ENCODE peak calls at places on chromosomes 13 and 19, in five cellular contexts. V, D, S, M and J are unnamed samples.

GRCh38 chr19:35896643-35897040 is 3.7 kb downstream of the NFKBID start:
- DNase-seq in D (no peak), M (no peak), S (no peak), V (no peak), J (no peak)

GRCh38 chr19:3324405-3324856 is 42.0 kb upstream of the NFIC start:
- DNase-seq in M (peak; percentile 23), V (no peak), S (peak; percentile 62), D (peak; percentile 58), J (no peak)

GRCh38 chr19:40799558-40800338 is 757 bp downstream of the EGLN2 start:
- DNase-seq in V (no peak), S (peak; percentile 69), M (no peak), D (no peak), J (no peak)

GRCh38 chr19:43533546-43534304 is 737 bp downstream of the ZNF575 start:
- DNase-seq in M (peak; percentile 100), D (peak; percentile 87), S (peak; percentile 100), V (peak; percentile 99), J (peak; percentile 99)

GRCh38 chr13:110635405-110636002 is 20.2 kb downstream of the NAXD start:
- DNase-seq in M (no peak), V (no peak), D (no peak), S (no peak), J (no peak)

GRCh38 chr13:109712187-109712601 is 74.2 kb downstream of the IRS2 start:
- DNase-seq in S (no peak), V (no peak), D (no peak), M (no peak), J (no peak)

GRCh38 chr13:100234524-100235136 is 145.7 kb downstream of the PCCA start:
- DNase-seq in V (no peak), D (no peak), S (no peak), M (peak; percentile 35), J (peak; percentile 74)

GRCh38 chr13:53783466-53783865 is 754.9 kb downstream of the OLFM4 start:
- DNase-seq in S (no peak), V (no peak), M (no peak), D (no peak), J (no peak)

GRCh38 chr13:85974604-85975366 is 175.6 kb upstream of the SLITRK6 start:
- DNase-seq in S (no peak), M (no peak), V (no peak), D (no peak), J (no peak)
- H3K4me3 ChIP-seq in S (no peak overlapping the region), M (no peak overlapping the region), V (no peak overlapping the region), D (no peak overlapping the region), J (no peak overlapping the region)

GRCh38 chr13:107210216-107211010 is 642.5 kb upstream of the ARGLU1 start:
- DNase-seq in D (no peak), M (peak; percentile 26), S (no peak), V (no peak), J (peak; percentile 51)
- H3K4me3 ChIP-seq in D (no peak overlapping the region), M (peak overlapping the region; percentile 14), S (no peak overlapping the region), V (no peak overlapping the region), J (peak overlapping the region; percentile 3)

GRCh38 chr13:33319859-33320258 is 34.3 kb upstream of the STARD13 start:
- DNase-seq in S (no peak), V (no peak), D (no peak), M (no peak), J (no peak)

GRCh38 chr13:33322965-33323668 is 37.6 kb upstream of the STARD13 start:
- DNase-seq in V (no peak), M (no peak), S (no peak), D (no peak), J (no peak)

GRCh38 chr13:33321686-33322473 is 36.3 kb upstream of the STARD13 start:
- DNase-seq in V (no peak), S (no peak), D (no peak), M (peak; percentile 56), J (peak; percentile 24)

GRCh38 chr13:33323766-33324525 is 38.4 kb upstream of the STARD13 start:
- DNase-seq in V (no peak), D (no peak), S (peak; percentile 9), M (peak; percentile 79), J (peak; percentile 80)

GRCh38 chr13:33322474-33322827 is 36.9 kb upstream of the STARD13 start:
- DNase-seq in S (no peak), V (no peak), M (peak; percentile 92), D (no peak), J (peak; percentile 85)
- H3K4me3 ChIP-seq in S (no peak overlapping the region), V (no peak overlapping the region), M (peak overlapping the region; percentile 58), D (no peak overlapping the region), J (peak overlapping the region; percentile 55)

DNA sequence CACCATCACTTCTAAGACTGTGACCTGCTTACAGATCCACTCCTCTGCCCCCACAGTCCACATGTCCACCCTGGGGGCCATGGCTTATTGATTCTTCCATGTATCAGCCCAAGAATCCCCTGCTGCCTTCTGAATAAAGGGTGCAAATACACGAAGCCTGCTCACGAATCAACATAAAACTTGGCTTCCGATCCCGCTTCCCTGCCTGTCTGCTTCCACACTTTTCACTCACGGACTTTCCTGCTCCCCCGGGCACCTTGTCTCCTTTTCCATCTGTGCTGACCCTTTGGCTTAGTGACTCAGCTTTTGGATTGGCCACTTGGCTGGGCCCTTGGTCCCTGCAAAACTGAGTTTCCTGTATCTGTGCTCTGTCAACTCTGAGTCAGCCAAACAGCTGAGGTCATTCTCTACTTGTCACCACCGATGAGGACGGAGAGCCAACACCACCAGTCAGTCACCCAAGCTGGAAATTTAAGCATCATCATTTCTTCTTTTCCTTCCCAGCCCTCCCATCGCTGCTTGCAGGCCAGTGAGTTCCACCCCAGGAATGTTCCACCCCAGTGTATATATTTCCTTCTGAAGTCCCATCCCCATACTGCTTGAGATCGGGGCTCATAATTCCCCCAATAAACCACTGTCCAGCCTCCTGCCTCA is 11.4 kb upstream of the USP12 start:
- DNase-seq in M (peak; percentile 93), S (no peak), V (peak; percentile 28), D (no peak), J (peak; percentile 80)
- H3K4me3 ChIP-seq in M (no peak overlapping the region), S (no peak overlapping the region), V (no peak overlapping the region), D (no peak overlapping the region), J (peak overlapping the region; percentile 22)

GRCh38 chr19:17766543-17767131 is 15.4 kb downstream of the FCHO1 start:
- DNase-seq in M (peak; percentile 79), D (no peak), S (peak; percentile 95), V (peak; percentile 36), J (peak; percentile 77)
- H3K4me3 ChIP-seq in M (peak overlapping the region; percentile 45), D (no peak overlapping the region), S (no peak overlapping the region), V (no peak overlapping the region), J (peak overlapping the region; percentile 44)

GRCh38 chr19:16013181-16013850 is 63.0 kb upstream of the TPM4 start:
- DNase-seq in D (no peak), S (no peak), M (no peak), V (no peak), J (no peak)

GRCh38 chr19:16016226-16017137 is 59.8 kb upstream of the TPM4 start:
- DNase-seq in S (no peak), M (no peak), V (no peak), D (no peak), J (no peak)

GRCh38 chr19:16013851-16014840 is 62.1 kb upstream of the TPM4 start:
- DNase-seq in M (no peak), V (no peak), D (no peak), S (no peak), J (no peak)

GRCh38 chr19:16015805-16016173 is 60.5 kb upstream of the TPM4 start:
- DNase-seq in M (no peak), S (no peak), V (no peak), D (no peak), J (no peak)

DNA sequence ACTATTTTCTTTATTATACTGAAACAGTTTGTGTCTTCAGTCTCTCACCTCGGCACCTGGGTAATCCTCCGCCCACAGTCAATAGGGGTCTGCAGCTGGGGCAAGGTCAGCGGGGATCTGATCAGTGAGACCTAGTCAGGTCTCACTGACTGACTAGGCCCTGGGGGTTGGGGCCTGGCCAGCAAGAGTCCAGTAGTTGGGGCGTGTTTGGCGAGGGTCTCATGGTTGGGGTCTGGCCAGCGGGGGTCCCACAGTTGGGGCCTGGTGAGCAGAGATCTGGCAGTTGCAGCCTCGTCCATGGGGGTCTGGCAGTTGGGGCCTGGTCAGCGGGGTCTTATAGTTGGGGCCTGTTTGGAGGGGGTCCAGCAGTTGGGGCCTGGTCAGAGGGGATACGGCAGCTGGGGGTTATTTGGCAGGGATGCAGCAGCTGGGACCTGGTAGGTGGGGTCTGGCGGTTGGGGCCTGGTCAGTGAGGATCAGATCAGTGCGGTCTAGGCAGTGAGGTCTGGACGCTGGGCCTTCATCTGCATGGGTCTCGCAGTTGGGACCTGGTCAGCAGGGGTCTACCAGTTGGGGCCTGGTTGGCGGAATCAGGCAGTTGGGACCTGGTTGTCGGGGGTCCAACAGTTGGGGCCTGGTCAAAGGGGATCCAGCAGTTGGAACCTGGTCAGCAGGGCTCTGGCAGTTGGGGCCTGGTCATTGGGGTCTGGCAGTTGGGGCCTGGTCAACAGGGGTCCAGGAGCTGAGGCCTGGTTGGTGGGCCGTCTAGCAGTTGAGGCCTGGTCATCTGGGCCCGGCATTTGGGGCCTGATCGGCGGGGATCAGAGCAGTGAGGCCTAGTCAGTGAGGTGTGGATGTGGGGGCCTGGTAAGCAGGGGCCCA is 61.1 kb upstream of the TPM4 start:
- DNase-seq in D (no peak), V (no peak), M (no peak), S (no peak), J (no peak)
- H3K4me3 ChIP-seq in D (no peak overlapping the region), V (no peak overlapping the region), M (no peak overlapping the region), S (no peak overlapping the region), J (no peak overlapping the region)

DNA sequence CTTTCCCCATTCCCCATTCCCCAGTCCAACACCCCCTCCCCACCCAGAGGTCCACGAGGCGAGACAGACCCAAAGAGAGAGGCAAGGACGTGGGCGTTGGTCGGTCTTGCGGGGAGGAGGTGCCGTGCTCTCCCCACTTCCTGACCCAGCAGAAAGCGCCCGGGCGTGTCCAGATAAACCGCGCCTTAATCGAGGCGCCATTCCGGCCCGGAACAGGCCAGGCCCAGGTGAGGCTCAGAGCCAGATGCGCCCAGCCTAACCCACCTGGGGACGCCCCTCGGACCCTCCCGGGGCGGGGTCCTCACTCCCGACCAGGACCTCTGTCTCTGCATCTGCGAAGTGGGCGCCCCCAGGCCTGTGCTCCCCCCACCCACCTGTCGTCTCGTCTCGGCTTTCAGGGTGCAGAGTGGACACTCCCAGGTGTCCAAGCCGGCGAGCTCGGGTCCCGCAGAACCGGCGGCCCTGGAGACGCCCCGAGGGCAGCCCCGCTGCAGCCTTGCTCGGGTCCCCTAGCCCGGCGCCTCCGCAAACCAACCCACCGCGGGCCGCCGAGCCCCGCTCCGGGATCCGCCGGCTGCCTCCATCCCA is 5.1 kb upstream of the ONECUT3 start:
- DNase-seq in S (peak; percentile 74), V (no peak), D (no peak), M (no peak), J (no peak)
- H3K4me3 ChIP-seq in S (peak overlapping the region; percentile 55), V (no peak overlapping the region), D (peak overlapping the region; percentile 39), M (no peak overlapping the region), J (no peak overlapping the region)